ENCODE peak calls at places on chromosomes 5 and 9, in four cellular contexts. W is SK-N-SH, B is HepG2, A is A549. O is an unnamed sample.

GRCh38 chr9:93435386-93435785 is 16.1 kb upstream of the FAM120A start:
- DNase-seq in W (no peak), B (no peak), A (no peak), O (no peak)

GRCh38 chr5:176590035-176590729 is 19.8 kb downstream of the GPRIN1 start:
- DNase-seq in W (no peak), B (no peak), A (no peak), O (no peak)

GRCh38 chr5:38531518-38531917 is 24.9 kb downstream of the LIFR start:
- DNase-seq in W (no peak), B (no peak), A (no peak), O (no peak)

GRCh38 chr5:167412506-167412905 is 878.9 kb upstream of the WWC1 start:
- DNase-seq in W (no peak), B (no peak), A (no peak), O (no peak)

GRCh38 chr5:147169399-147169798 is 65.4 kb upstream of the STK32A start:
- DNase-seq in W (no peak), B (peak), A (no peak), O (no peak)

GRCh38 chr5:36874465-36874864 is 2.1 kb upstream of the NIPBL start:
- DNase-seq in W (peak), B (no peak), A (no peak), O (no peak)

GRCh38 chr5:116402235-116402634 is 172.4 kb downstream of the SEMA6A start:
- DNase-seq in W (no peak), B (no peak), A (no peak), O (no peak)

GRCh38 chr5:80920333-80920732 is 39.8 kb upstream of the RASGRF2 start:
- DNase-seq in W (no peak), B (no peak), A (no peak), O (no peak)

GRCh38 chr5:103929310-103930003 is 366.9 kb upstream of the NUDT12 start:
- DNase-seq in W (no peak), B (no peak), A (no peak), O (no peak)

GRCh38 chr9:78280982-78281668 is 15.8 kb upstream of the PSAT1 start:
- DNase-seq in W (peak), B (peak), A (no peak), O (no peak)

GRCh38 chr5:149640350-149640999 is 59.2 kb downstream of the ARHGEF37 start:
- DNase-seq in W (no peak), B (no peak), A (no peak), O (no peak)

GRCh38 chr9:113492343-113493079 is 29.0 kb downstream of the RGS3 start:
- DNase-seq in W (no peak), B (no peak), A (no peak), O (no peak)

GRCh38 chr5:163509288-163510040 is 4.0 kb downstream of the MAT2B start:
- DNase-seq in W (no peak), B (peak), A (no peak), O (no peak)

GRCh38 chr9:136754626-136755284 is 3.3 kb downstream of the LCN8 start:
- DNase-seq in W (no peak), B (no peak), A (no peak), O (no peak)

GRCh38 chr9:130174920-130175321 is 2.7 kb downstream of the NCS1 start:
- DNase-seq in W (no peak), B (no peak), A (no peak), O (no peak)

GRCh38 chr5:174798411-174798930 is 74.1 kb downstream of the MSX2 start:
- DNase-seq in W (peak), B (no peak), A (no peak), O (no peak)

GRCh38 chr5:96661101-96661840 is 905 bp upstream of the CAST start:
- DNase-seq in W (peak), B (no peak), A (peak), O (peak)

GRCh38 chr5:92904021-92904420 is 677.0 kb downstream of the NR2F1-AS1 start:
- DNase-seq in W (no peak), B (no peak), A (no peak), O (no peak)

GRCh38 chr5:139808481-139809330 is 13.1 kb downstream of the PSD2 start:
- DNase-seq in W (no peak), B (no peak), A (no peak), O (no peak)

GRCh38 chr5:113280541-113280940 is 154.2 kb downstream of the TSSK1B start:
- DNase-seq in W (no peak), B (no peak), A (no peak), O (no peak)

GRCh38 chr5:38465702-38466443 is 90.6 kb downstream of the LIFR start:
- DNase-seq in W (no peak), B (no peak), A (no peak), O (no peak)

GRCh38 chr5:146448783-146449519 is 1.8 kb downstream of the TCERG1 start:
- DNase-seq in W (no peak), B (no peak), A (no peak), O (no peak)

GRCh38 chr9:135332979-135333748 is 146.4 kb upstream of the PPP1R26 start:
- DNase-seq in W (peak), B (no peak), A (no peak), O (no peak)

GRCh38 chr5:93606384-93606752 is 23.3 kb downstream of the NR2F1 start:
- DNase-seq in W (no peak), B (no peak), A (no peak), O (no peak)

GRCh38 chr9:35110327-35110758 is 5.3 kb downstream of the ATOSB start:
- DNase-seq in W (no peak), B (no peak), A (no peak), O (no peak)
- TF ChIP-seq PBX3 in W (peak), B (no peak), A (no peak), O (no peak)

GRCh38 chr5:78758169-78758839 is 109.7 kb upstream of the LHFPL2 start:
- DNase-seq in W (no peak), B (peak), A (no peak), O (peak)
- TF ChIP-seq PBX3 in W (no peak), B (no peak), A (no peak), O (peak)

DNA sequence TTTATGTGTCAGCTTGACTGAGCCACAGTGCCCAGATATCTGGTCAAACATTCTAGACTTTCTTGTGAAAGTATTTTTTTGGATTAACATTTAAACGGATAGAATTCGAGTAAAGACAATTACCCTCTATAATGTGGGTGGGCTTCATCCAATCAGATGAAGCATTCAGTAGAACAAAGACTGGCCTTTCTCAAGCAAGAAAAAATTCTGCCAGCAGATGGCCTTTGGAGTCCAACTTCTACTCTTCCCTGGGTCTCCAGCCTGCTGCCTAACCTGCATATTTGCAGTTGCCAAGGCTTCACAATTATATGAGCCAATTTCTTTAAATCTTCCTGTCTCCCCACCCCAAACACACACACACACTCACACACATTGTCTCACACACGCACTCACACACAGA is 86.4 kb downstream of the MED10 start:
- DNase-seq in W (no peak), B (peak), A (no peak), O (no peak)
- TF ChIP-seq PBX3 in W (no peak), B (no peak), A (no peak), O (no peak)

GRCh38 chr5:60473654-60474053 is 226.3 kb downstream of the DEPDC1B start:
- DNase-seq in W (no peak), B (peak), A (no peak), O (no peak)

GRCh38 chr5:60482301-60482700 is 217.7 kb downstream of the DEPDC1B start:
- DNase-seq in W (no peak), B (no peak), A (no peak), O (no peak)

GRCh38 chr5:60477849-60478248 is 222.1 kb downstream of the DEPDC1B start:
- DNase-seq in W (no peak), B (no peak), A (no peak), O (no peak)

GRCh38 chr5:60483046-60483445 is 216.9 kb downstream of the DEPDC1B start:
- DNase-seq in W (no peak), B (no peak), A (no peak), O (no peak)

GRCh38 chr5:60479542-60479941 is 220.4 kb downstream of the DEPDC1B start:
- DNase-seq in W (no peak), B (no peak), A (no peak), O (no peak)
- TF ChIP-seq PBX3 in W (no peak), B (no peak), A (no peak), O (no peak)

DNA sequence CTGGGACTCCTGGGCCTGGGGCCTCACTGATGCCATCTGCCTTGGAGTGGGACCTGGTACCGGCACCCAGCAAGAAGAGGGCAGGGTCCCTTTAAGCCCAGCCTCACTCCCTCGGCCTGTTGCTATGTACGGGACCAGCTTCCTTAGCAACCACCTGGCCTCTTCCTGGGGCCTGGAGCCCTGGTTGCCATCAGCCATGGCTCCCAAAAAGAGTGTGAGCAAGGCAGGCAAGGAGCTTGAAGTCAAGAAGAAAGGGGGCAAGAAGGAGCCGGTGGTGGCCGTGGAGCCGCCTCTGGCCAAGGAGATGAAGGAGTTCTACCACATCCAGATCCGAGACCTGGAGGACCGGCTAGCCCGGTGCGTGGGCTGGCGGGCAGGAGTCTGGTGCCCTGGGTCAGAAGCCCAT is at the start of gene CFAP157:
- DNase-seq in W (peak), B (no peak), A (peak), O (no peak)
- TF ChIP-seq PBX3 in W (no peak), B (no peak), A (no peak), O (no peak)

GRCh38 chr9:106486685-106487084 is 376.3 kb upstream of the ZNF462 start:
- DNase-seq in W (no peak), B (no peak), A (no peak), O (no peak)

GRCh38 chr9:106481003-106481614 is 381.9 kb upstream of the ZNF462 start:
- DNase-seq in W (peak), B (no peak), A (no peak), O (no peak)

GRCh38 chr9:106478312-106479099 is 384.5 kb upstream of the ZNF462 start:
- DNase-seq in W (no peak), B (no peak), A (no peak), O (no peak)

GRCh38 chr9:106479679-106480078 is 383.3 kb upstream of the ZNF462 start:
- DNase-seq in W (no peak), B (no peak), A (no peak), O (no peak)

GRCh38 chr9:106482733-106483132 is 380.2 kb upstream of the ZNF462 start:
- DNase-seq in W (no peak), B (no peak), A (no peak), O (no peak)
- TF ChIP-seq PBX3 in W (no peak), B (no peak), A (no peak), O (no peak)

DNA sequence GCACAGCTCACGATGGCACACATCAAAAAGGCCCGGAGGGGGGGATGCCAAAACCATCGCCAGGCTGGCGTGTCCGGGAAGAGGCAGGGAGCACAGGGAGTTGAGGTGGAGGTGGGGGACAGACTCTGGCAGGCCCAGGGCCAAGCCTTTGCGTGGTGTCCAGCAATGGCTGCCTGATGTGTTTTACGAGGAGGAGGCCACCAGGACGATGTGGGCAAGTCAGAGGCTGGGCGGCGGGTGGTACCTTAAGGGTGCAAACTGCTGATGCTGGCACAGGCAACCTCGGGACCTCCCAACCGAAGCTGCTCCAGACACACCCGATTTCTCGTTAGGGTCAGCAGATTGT is 4.7 kb downstream of the VAV2 start:
- DNase-seq in W (no peak), B (no peak), A (no peak), O (no peak)
- TF ChIP-seq PBX3 in W (no peak), B (no peak), A (no peak), O (no peak)